ENCODE peak calls at places on chromosomes 13 and 19, in five cellular contexts. J is tibial nerve, X is A549, T is keratinocyte, V is heart right ventricle. L is an unnamed sample. For H3K4me1, the result is how much of the 10 kb centered on the place peaks cover.

GRCh38 chr19:41564515-41565383 is 11.2 kb upstream of the CEACAM21 start:
- DNase-seq in X (no peak), V (peak), T (no peak), J (no peak), L (no peak)

GRCh38 chr13:32032780-32033179 is 1.2 kb downstream of the FRY start:
- DNase-seq in X (no peak), J (no peak), V (no peak), T (no peak), L (no peak)

GRCh38 chr19:12668937-12669271 is 2.3 kb downstream of the WDR83 start:
- DNase-seq in X (no peak), J (peak), T (peak), V (peak), L (peak)

GRCh38 chr19:15810335-15810734 is 5.1 kb downstream of the OR10H1 start:
- DNase-seq in T (no peak), J (no peak), X (no peak), V (peak), L (no peak)

GRCh38 chr19:305240-306150 is 14.3 kb upstream of the PLPP2 start:
- DNase-seq in T (no peak), X (no peak), J (no peak), V (no peak), L (no peak)

GRCh38 chr19:53849237-53849676 is 18.4 kb upstream of the MYADM start:
- DNase-seq in T (no peak), J (no peak), V (peak), X (no peak), L (no peak)

GRCh38 chr13:65594255-65594654 is 1635.9 kb downstream of the PCDH9 start:
- DNase-seq in V (no peak), T (no peak), X (no peak), J (no peak), L (no peak)

GRCh38 chr13:75372517-75372916 is 109.5 kb downstream of the TBC1D4 start:
- DNase-seq in V (peak), J (no peak), T (no peak), X (peak), L (no peak)

GRCh38 chr19:1992759-1993260 is 22.7 kb downstream of the BTBD2 start:
- DNase-seq in T (no peak), X (no peak), V (no peak), J (no peak), L (no peak)

DNA sequence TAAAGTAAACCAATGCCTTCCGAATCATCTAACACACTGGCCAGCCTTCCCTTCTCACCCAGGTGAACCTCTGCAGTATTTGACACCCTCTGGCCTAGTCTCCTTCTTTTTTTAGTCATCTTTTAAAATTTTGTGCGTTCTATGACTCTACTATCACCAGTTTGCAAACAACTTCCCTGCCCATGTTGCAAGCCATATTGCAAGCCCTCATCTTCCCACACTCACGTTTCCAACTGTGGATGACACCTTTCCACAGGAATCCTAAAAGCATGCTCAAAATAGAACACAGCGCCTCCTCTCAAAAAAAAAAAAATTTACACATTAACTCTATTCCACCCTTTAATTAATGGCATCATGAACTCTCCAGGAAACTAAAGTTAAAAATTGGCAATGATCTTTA is 440.1 kb downstream of the EFNB2 start:
- DNase-seq in T (no peak), J (no peak), V (no peak), X (no peak), L (no peak)
- H3K4me1 ChIP-seq in T (under half), J (under half), V (under half), X (under half), L (under half)

GRCh38 chr13:49567501-49567900 is 17.9 kb downstream of the RCBTB1 start:
- DNase-seq in X (no peak), J (no peak), T (no peak), V (no peak), L (no peak)
- TF ChIP-seq CTCF in X (no peak), J (no peak), T (no peak), V (no peak), L (no peak)

GRCh38 chr13:38759390-38759789 is 72.5 kb downstream of the FREM2 start:
- DNase-seq in V (no peak), T (no peak), J (no peak), X (no peak), L (no peak)

GRCh38 chr13:38767506-38768265 is 80.8 kb downstream of the FREM2 start:
- DNase-seq in J (no peak), T (no peak), X (no peak), V (peak), L (no peak)

GRCh38 chr13:38766799-38767198 is 79.9 kb downstream of the FREM2 start:
- DNase-seq in V (no peak), J (no peak), T (no peak), X (no peak), L (no peak)

GRCh38 chr13:38758278-38758677 is 71.4 kb downstream of the FREM2 start:
- DNase-seq in T (no peak), V (no peak), J (no peak), X (no peak), L (no peak)

DNA sequence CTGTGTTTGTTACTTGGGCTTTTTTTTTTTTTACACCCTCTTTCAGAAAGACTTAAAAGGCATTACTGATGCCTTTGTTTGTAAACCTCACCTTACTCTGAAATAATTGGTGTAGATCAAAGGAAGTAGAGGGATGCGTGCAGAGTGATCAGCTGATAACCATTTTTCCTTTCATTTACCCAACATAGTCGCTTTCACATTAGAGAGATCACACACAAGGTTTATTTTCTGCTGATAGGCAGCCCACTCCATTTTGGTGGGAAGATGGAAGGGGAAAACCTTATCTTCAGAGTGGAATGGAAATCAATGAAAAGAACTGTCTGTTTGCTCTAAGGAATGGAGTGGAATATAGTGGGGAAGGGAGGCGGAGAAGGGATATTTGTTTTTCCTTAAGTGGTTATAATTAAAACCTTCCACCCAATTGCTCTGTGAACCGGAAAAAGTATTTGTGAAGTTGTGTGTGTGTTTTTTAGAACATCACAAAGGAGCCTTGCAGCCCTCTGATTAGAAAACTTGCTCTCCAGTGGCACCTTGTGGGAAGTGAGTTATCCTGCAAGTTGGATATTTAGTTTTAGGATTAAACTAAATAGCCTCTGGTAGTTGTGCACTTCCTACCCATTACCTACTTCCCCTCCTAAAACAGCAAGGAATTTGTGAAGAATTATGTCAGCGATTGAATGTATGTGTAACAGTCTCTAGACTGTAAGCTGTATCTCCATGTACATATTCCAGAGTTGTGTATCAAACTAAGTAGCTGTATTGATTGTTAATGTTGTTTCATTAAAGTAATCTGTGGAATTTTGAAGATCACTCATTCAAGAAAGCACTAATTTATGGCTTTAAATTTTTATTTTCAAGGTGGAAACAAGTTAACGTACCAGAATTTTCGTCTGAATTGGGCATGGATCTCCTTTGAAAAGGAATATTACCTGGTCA is 76.8 kb downstream of the FREM2 start:
- DNase-seq in J (no peak), V (no peak), X (peak), T (no peak), L (no peak)
- H3K27ac ChIP-seq in J (no peak), V (no peak), X (no peak), T (no peak), L (no peak)

GRCh38 chr13:39893808-39894207 is 238.3 kb downstream of the COG6 start:
- DNase-seq in J (no peak), T (no peak), X (no peak), V (no peak), L (no peak)
- H3K4me1 ChIP-seq in J (under half), T (under half), X (under half), V (under half), L (under half)

DNA sequence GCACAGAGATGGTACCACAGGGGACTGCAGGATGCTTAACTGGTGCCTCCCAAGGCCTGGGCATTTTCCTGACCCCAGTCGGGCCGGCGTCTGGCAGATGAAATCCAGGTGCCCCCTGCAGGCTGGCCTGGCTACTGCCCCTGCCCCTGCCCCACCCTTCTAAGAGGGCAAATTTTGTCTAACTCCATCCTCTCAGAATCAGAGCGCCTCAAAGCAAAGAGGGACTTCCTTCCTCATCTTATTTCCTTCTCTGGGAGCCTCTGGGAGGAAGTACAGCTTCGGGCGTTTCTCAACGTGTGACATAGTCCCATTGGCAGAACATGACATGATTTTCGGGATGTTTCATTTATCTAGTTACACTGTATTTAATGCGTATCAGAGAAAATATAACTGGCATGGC is 2.7 kb downstream of the PRKACA start:
- DNase-seq in V (peak), T (no peak), J (no peak), X (peak), L (no peak)
- TF ChIP-seq CTCF in V (peak), T (peak), J (peak), X (peak), L (no peak)

DNA sequence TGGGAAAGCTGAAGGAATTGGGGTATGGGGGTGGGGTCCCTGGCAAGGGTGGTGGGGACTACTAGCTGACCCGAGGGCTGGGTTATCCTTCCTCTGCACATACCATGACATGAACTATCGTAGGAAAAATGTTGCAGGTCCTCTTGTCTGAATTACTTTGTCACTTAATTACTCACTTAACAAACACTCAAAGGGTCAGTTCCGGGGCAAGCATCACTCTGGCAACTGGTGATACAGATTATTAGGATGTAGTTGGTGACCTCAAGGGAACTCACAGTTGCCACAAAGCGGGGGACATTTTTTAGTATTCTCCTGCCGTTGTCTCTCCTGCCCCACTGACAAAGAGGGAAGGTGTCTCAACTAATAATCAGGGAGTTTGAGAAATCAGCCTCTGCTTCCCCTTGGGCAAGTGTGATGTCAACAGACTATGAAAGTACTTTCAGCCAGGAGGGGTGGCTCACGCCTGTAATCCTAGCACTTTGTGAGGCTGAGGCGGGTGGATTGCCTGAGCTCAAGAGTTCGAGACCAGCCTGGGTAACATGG is 10.4 kb downstream of the DNAJB1 start:
- DNase-seq in J (no peak), T (no peak), V (no peak), X (no peak), L (no peak)
- H3K27ac ChIP-seq in J (no peak), T (peak), V (no peak), X (peak), L (no peak)

GRCh38 chr13:114108141-114108761 is 24.2 kb downstream of the RASA3 start:
- DNase-seq in X (no peak), V (no peak), T (no peak), J (peak), L (peak)

GRCh38 chr13:114107686-114108081 is 24.7 kb downstream of the RASA3 start:
- DNase-seq in T (no peak), J (no peak), X (no peak), V (no peak), L (no peak)

GRCh38 chr13:114110091-114110829 is 22.2 kb downstream of the RASA3 start:
- DNase-seq in X (no peak), V (no peak), J (peak), T (no peak), L (no peak)

GRCh38 chr13:114109646-114110045 is 22.8 kb downstream of the RASA3 start:
- DNase-seq in T (no peak), V (no peak), J (peak), X (no peak), L (peak)

GRCh38 chr13:114108894-114109293 is 23.5 kb downstream of the RASA3 start:
- DNase-seq in T (no peak), J (peak), V (no peak), X (no peak), L (peak)
- H3K4me1 ChIP-seq in T (under half), J (under half), V (under half), X (under half), L (under half)

L was measured in ovary.